ENCODE peak calls at places on chromosomes 5 and 9, in seven cellular contexts. Q is neural progenitor cell, F is adipocyte, B is GM23248, C is DND-41, E is colonic mucosa, S is kidney. D is an unnamed sample.

GRCh38 chr5:65862384-65862783 is 64.0 kb upstream of the ERBIN start:
- DNase-seq in Q (no peak), F (peak; percentile 54), B (peak; percentile 53), C (no peak), E (no peak), S (no peak), D (no peak)

GRCh38 chr5:102796481-102796880 is 41.4 kb downstream of the PAM start:
- DNase-seq in Q (no peak), F (no peak), B (peak; percentile 10), C (no peak), E (no peak), S (no peak), D (no peak)

GRCh38 chr9:88831783-88832407 is 159.4 kb upstream of the S1PR3 start:
- DNase-seq in Q (no peak), F (no peak), B (no peak), C (no peak), E (no peak), S (no peak), D (no peak)

GRCh38 chr9:28951945-28952344 is 1378.7 kb upstream of the C9orf72 start:
- DNase-seq in Q (no peak), F (no peak), B (no peak), C (no peak), E (no peak), S (no peak), D (no peak)

GRCh38 chr5:150322202-150322601 is 19.5 kb upstream of the ARSI start:
- DNase-seq in Q (no peak), F (no peak), B (peak; percentile 74), C (no peak), E (no peak), S (no peak), D (no peak)

GRCh38 chr5:9775339-9775738 is 145.2 kb upstream of the TAS2R1 start:
- DNase-seq in Q (no peak), F (peak; percentile 9), B (peak; percentile 61), C (no peak), E (no peak), S (no peak), D (no peak)

GRCh38 chr5:65749956-65750355 is 28.0 kb downstream of the NLN start:
- DNase-seq in Q (no peak), F (no peak), B (no peak), C (no peak), E (no peak), S (no peak), D (no peak)

GRCh38 chr9:4932681-4933080 is 52.4 kb upstream of the JAK2 start:
- DNase-seq in Q (no peak), F (no peak), B (no peak), C (no peak), E (no peak), S (no peak), D (no peak)

GRCh38 chr5:175383350-175383749 is 60.6 kb downstream of the DRD1 start:
- DNase-seq in Q (no peak), F (no peak), B (no peak), C (peak; percentile 5), E (peak; percentile 33), S (no peak), D (no peak)

GRCh38 chr9:98142182-98142924 is 23.3 kb upstream of the TRIM14 start:
- DNase-seq in Q (no peak), F (no peak), B (no peak), C (no peak), E (peak; percentile 95), S (no peak), D (no peak)

GRCh38 chr5:145978672-145979071 is 42.3 kb downstream of the SH3RF2 start:
- DNase-seq in Q (no peak), F (no peak), B (no peak), C (no peak), E (peak; percentile 75), S (no peak), D (no peak)

GRCh38 chr5:39014544-39014943 is 59.7 kb downstream of the RICTOR start:
- DNase-seq in Q (no peak), F (peak; percentile 74), B (peak; percentile 86), C (no peak), E (no peak), S (no peak), D (no peak)

GRCh38 chr5:135488727-135489465 is 36.7 kb upstream of the TIFAB start:
- DNase-seq in Q (peak; percentile 97), F (peak; percentile 85), B (peak; percentile 83), C (no peak), E (no peak), S (no peak), D (no peak)

GRCh38 chr9:131701789-131702337 is 38.0 kb downstream of the RAPGEF1 start:
- DNase-seq in Q (no peak), F (no peak), B (no peak), C (no peak), E (no peak), S (no peak), D (no peak)

GRCh38 chr9:89422151-89422918 is 75.6 kb downstream of the SEMA4D start:
- DNase-seq in Q (no peak), F (peak; percentile 29), B (peak; percentile 65), C (peak; percentile 49), E (no peak), S (no peak), D (no peak)

GRCh38 chr5:118968925-118969375 is 19.4 kb downstream of the DTWD2 start:
- DNase-seq in Q (no peak), F (no peak), B (peak; percentile 19), C (no peak), E (no peak), S (peak; percentile 55), D (no peak)

GRCh38 chr5:115243412-115243811 is 19.3 kb downstream of the PGGT1B start:
- DNase-seq in Q (no peak), F (no peak), B (peak; percentile 67), C (no peak), E (no peak), S (no peak), D (no peak)

GRCh38 chr5:491856-492155 is 32.4 kb downstream of the SLC9A3 start:
- DNase-seq in Q (no peak), F (no peak), B (no peak), C (no peak), E (no peak), S (no peak), D (no peak)

GRCh38 chr9:114311571-114312512 is 11.1 kb upstream of the ORM1 start:
- DNase-seq in Q (no peak), F (no peak), B (no peak), C (no peak), E (peak; percentile 5), S (peak; percentile 36), D (no peak)

GRCh38 chr5:148685520-148686134 is 31.3 kb upstream of the HTR4 start:
- DNase-seq in Q (no peak), F (peak; percentile 22), B (peak; percentile 8), C (no peak), E (no peak), S (no peak), D (no peak)

GRCh38 chr9:131721096-131721495 is 18.8 kb downstream of the RAPGEF1 start:
- DNase-seq in Q (no peak), F (no peak), B (no peak), C (no peak), E (no peak), S (no peak), D (no peak)

GRCh38 chr5:36305571-36306326 is 4.0 kb upstream of the RANBP3L start:
- DNase-seq in Q (no peak), F (peak; percentile 83), B (peak; percentile 75), C (peak; percentile 34), E (peak; percentile 24), S (peak; percentile 39), D (peak; percentile 57)

GRCh38 chr9:127388037-127388855 is 8.7 kb upstream of the SLC2A8 start:
- DNase-seq in Q (no peak), F (peak; percentile 98), B (peak; percentile 87), C (peak; percentile 88), E (peak; percentile 80), S (no peak), D (peak; percentile 18)

GRCh38 chr9:124475868-124476690 is 25.8 kb downstream of the ADGRD2 start:
- DNase-seq in Q (no peak), F (no peak), B (no peak), C (no peak), E (no peak), S (no peak), D (no peak)

GRCh38 chr9:124479371-124479770 is 27.8 kb downstream of the NR5A1 start:
- DNase-seq in Q (no peak), F (no peak), B (no peak), C (no peak), E (no peak), S (no peak), D (no peak)

GRCh38 chr9:124475158-124475867 is 25.1 kb downstream of the ADGRD2 start:
- DNase-seq in Q (peak; percentile 50), F (no peak), B (no peak), C (peak; percentile 9), E (no peak), S (no peak), D (no peak)

GRCh38 chr9:124478014-124478753 is 27.9 kb downstream of the ADGRD2 start:
- DNase-seq in Q (peak; percentile 46), F (peak; percentile 22), B (no peak), C (no peak), E (no peak), S (no peak), D (no peak)

DNA sequence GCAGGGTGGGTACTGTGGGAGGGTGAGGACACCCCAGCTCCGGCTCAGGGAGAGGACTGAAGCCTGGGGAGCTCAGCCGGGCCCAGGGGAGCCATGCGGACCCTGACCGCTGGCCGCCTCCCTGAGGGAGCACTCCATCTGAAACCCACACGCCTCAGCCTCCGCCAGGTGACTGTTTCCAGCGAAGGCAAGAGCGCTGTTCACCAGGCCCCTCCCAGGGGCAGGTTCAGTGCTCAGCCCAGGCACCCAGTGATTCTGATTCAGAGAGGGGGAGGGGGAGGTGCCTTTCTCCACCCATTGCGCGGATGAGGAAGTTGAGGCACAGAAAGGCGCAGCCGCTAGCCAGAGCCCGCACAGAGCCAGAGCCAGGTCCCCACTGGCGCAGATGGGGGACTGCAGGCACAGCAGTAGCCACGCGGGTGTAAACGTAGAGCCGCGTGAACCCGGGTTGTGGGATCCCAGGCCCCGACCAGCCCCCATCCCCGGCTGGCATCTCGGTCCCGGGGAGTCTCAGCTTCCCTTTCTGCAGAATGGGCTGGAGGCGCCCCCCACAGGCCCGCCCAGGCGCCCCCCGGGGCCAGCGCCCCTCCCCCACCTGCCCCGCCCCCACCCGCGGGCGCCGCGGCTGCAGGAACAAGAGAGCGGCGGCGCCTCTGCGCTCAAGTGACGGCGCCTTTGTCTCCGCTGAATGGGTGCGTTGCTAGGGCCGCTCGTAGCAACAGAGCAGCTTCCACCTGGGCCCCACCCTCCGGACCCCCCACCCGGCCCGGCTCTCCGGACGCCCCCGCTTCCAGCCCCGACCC is 27.2 kb downstream of the ADGRD2 start:
- DNase-seq in Q (peak; percentile 82), F (no peak), B (peak; percentile 34), C (no peak), E (no peak), S (no peak), D (no peak)
- H3K9ac ChIP-seq in Q (no peak overlapping the region), F (no peak overlapping the region), B (no peak overlapping the region), C (no peak overlapping the region), E (no peak overlapping the region), S (no peak overlapping the region), D (no peak overlapping the region)

GRCh38 chr5:83485842-83486241 is 14.3 kb downstream of the VCAN start:
- DNase-seq in Q (no peak), F (no peak), B (no peak), C (no peak), E (no peak), S (no peak), D (no peak)
- H3K4me3 ChIP-seq in Q (no peak overlapping the region), F (no peak overlapping the region), B (no peak overlapping the region), C (no peak overlapping the region), E (no peak overlapping the region), S (no peak overlapping the region), D (no peak overlapping the region)

GRCh38 chr5:80656425-80656824 is 1.6 kb upstream of the DHFR start:
- DNase-seq in Q (no peak), F (no peak), B (peak; percentile 8), C (no peak), E (no peak), S (no peak), D (no peak)
- H3K9ac ChIP-seq in Q (no peak overlapping the region), F (no peak overlapping the region), B (peak overlapping the region; percentile 85), C (peak overlapping the region; percentile 94), E (no peak overlapping the region), S (no peak overlapping the region), D (peak overlapping the region; percentile 63)

GRCh38 chr5:123875444-123876264 is 363.7 kb downstream of the CSNK1G3 start:
- DNase-seq in Q (peak; percentile 86), F (no peak), B (no peak), C (no peak), E (peak; percentile 25), S (no peak), D (no peak)
- H3K4me3 ChIP-seq in Q (peak overlapping the region; percentile 38), F (no peak overlapping the region), B (no peak overlapping the region), C (no peak overlapping the region), E (no peak overlapping the region), S (peak overlapping the region; percentile 40), D (no peak overlapping the region)

D was measured in MM.1S.